ENCODE peak calls at places on chromosomes 12 and 14, in nine cellular contexts. A, R, E, W, N, M, U, S and Z are unnamed samples.

GRCh38 chr12:127006972-127007371 is 1260.0 kb upstream of the TMEM132C start:
- DNase-seq in A (no peak), R (no peak), E (no peak), W (no peak), N (no peak), M (no peak), U (no peak), S (no peak), Z (no peak)

GRCh38 chr12:105219261-105220018 is 16.5 kb downstream of the APPL2 start:
- DNase-seq in A (no peak), R (no peak), E (no peak), W (no peak), N (no peak), M (no peak), U (no peak), S (no peak), Z (no peak)

GRCh38 chr14:93105362-93105761 is 10.4 kb downstream of the ITPK1 start:
- DNase-seq in A (peak; percentile 75), R (no peak), E (no peak), W (no peak), N (no peak), M (no peak), U (no peak), S (peak; percentile 85), Z (peak; percentile 57)

GRCh38 chr12:49346659-49347306 is at the start of gene DNAJC22:
- DNase-seq in A (no peak), R (peak; percentile 41), E (no peak), W (no peak), N (no peak), M (no peak), U (peak; percentile 59), S (no peak), Z (peak; percentile 64)

GRCh38 chr12:103241184-103241583 is 254.6 kb downstream of the C12orf42 start:
- DNase-seq in A (no peak), R (no peak), E (no peak), W (no peak), N (no peak), M (no peak), U (no peak), S (no peak), Z (no peak)

GRCh38 chr12:94972795-94973194 is 30.7 kb downstream of the NDUFA12 start:
- DNase-seq in A (no peak), R (no peak), E (no peak), W (no peak), N (no peak), M (no peak), U (no peak), S (no peak), Z (no peak)

GRCh38 chr14:104794641-104795467 is 694 bp downstream of the AKT1 start:
- DNase-seq in A (peak; percentile 19), R (peak; percentile 65), E (no peak), W (no peak), N (no peak), M (peak; percentile 64), U (no peak), S (peak; percentile 92), Z (no peak)

GRCh38 chr14:24307575-24308341 is at the start of gene CIDEB:
- DNase-seq in A (peak; percentile 43), R (peak; percentile 86), E (peak; percentile 48), W (no peak), N (peak; percentile 58), M (peak; percentile 61), U (peak; percentile 77), S (peak; percentile 86), Z (no peak)

GRCh38 chr12:685388-685787 is 22.1 kb upstream of the NINJ2 start:
- DNase-seq in A (peak; percentile 28), R (no peak), E (peak; percentile 90), W (no peak), N (no peak), M (peak; percentile 71), U (no peak), S (peak; percentile 85), Z (no peak)

GRCh38 chr12:66668311-66668710 is 10.6 kb downstream of the GRIP1 start:
- DNase-seq in A (no peak), R (peak; percentile 23), E (no peak), W (no peak), N (no peak), M (no peak), U (no peak), S (no peak), Z (no peak)

GRCh38 chr14:57209561-57209960 is 59.1 kb downstream of the EXOC5 start:
- DNase-seq in A (peak; percentile 73), R (no peak), E (no peak), W (no peak), N (no peak), M (no peak), U (no peak), S (no peak), Z (no peak)

GRCh38 chr12:79250186-79250585 is 385.6 kb downstream of the SYT1 start:
- DNase-seq in A (peak; percentile 87), R (no peak), E (no peak), W (no peak), N (no peak), M (no peak), U (no peak), S (no peak), Z (no peak)

GRCh38 chr14:50875359-50876090 is 3.7 kb downstream of the ABHD12B start:
- DNase-seq in A (peak; percentile 54), R (no peak), E (peak; percentile 74), W (no peak), N (no peak), M (peak; percentile 70), U (no peak), S (no peak), Z (no peak)

GRCh38 chr12:110922652-110923051 is 2.3 kb upstream of the MYL2 start:
- DNase-seq in A (no peak), R (no peak), E (no peak), W (no peak), N (no peak), M (no peak), U (no peak), S (peak; percentile 54), Z (no peak)

GRCh38 chr14:73283592-73284379 is 46.5 kb downstream of the PAPLN start:
- DNase-seq in A (peak; percentile 42), R (no peak), E (no peak), W (no peak), N (no peak), M (no peak), U (no peak), S (no peak), Z (no peak)

GRCh38 chr12:104315326-104316224 is 12.0 kb downstream of the EID3 start:
- DNase-seq in A (peak; percentile 49), R (no peak), E (no peak), W (no peak), N (no peak), M (no peak), U (no peak), S (no peak), Z (no peak)

DNA sequence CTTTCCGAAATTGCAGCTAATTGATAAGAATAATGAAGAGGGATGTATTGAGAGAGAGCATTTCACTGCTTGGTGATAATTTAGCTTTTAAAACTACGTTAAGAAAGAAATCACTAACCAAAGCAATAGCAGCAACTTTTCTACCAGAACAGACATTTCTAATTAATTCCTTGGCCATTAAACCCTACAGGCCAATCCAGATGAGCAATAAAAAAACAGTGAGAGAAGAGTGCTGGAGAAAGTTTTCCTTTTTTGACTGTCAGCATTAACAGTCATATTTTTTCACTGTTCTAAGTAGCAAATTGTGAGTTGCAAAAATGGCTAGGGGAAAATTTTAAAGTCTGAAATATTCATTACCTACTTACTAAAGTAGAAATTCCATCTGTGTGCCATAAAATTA is 157.5 kb downstream of the AEBP2 start:
- DNase-seq in A (no peak), R (no peak), E (no peak), W (no peak), N (no peak), M (no peak), U (no peak), S (no peak), Z (no peak)
- H3K27ac ChIP-seq in A (no peak overlapping the region), R (no peak overlapping the region), E (no peak overlapping the region), W (no peak overlapping the region), N (no peak overlapping the region), M (no peak overlapping the region), U (peak overlapping the region; percentile 5), S (no peak overlapping the region), Z (no peak overlapping the region)

GRCh38 chr14:96105089-96105920 is 66.1 kb downstream of the C14orf132 start:
- DNase-seq in A (no peak), R (no peak), E (no peak), W (no peak), N (no peak), M (no peak), U (peak; percentile 83), S (no peak), Z (no peak)

GRCh38 chr14:96104469-96105057 is 65.4 kb downstream of the C14orf132 start:
- DNase-seq in A (peak; percentile 100), R (peak; percentile 88), E (no peak), W (no peak), N (peak; percentile 47), M (no peak), U (peak; percentile 98), S (no peak), Z (peak; percentile 90)

GRCh38 chr14:96103075-96103474 is 63.9 kb downstream of the C14orf132 start:
- DNase-seq in A (no peak), R (no peak), E (no peak), W (no peak), N (no peak), M (no peak), U (no peak), S (no peak), Z (no peak)

GRCh38 chr14:96102071-96102856 is 63.1 kb downstream of the C14orf132 start:
- DNase-seq in A (peak; percentile 59), R (no peak), E (no peak), W (no peak), N (no peak), M (no peak), U (no peak), S (no peak), Z (peak; percentile 7)

GRCh38 chr14:96103560-96104460 is 64.6 kb downstream of the C14orf132 start:
- DNase-seq in A (no peak), R (no peak), E (no peak), W (no peak), N (no peak), M (no peak), U (no peak), S (no peak), Z (peak; percentile 17)
- H3K27ac ChIP-seq in A (peak overlapping the region; percentile 90), R (peak overlapping the region; percentile 48), E (no peak overlapping the region), W (no peak overlapping the region), N (no peak overlapping the region), M (no peak overlapping the region), U (peak overlapping the region; percentile 94), S (no peak overlapping the region), Z (no peak overlapping the region)

DNA sequence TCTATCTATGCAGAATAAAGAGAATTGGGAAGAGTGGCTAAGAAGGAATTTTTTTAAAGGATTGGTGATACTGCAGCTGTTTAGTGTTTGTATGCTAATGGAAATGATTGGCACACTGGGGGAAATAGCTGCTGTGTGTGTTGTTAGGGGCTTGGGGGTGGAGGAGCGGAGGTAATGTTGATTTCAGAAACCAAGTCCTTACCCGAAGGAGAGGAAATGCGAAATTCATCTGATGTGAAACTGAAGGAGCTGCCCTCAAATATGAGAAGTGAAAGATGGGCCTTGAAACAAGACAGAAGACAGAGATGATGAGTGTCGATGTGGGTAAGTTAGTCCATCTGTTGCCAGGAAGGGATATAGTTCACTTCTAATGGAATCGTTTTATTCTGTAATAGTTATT is 21.2 kb upstream of the RNASE12 start:
- DNase-seq in A (no peak), R (no peak), E (no peak), W (no peak), N (no peak), M (no peak), U (no peak), S (no peak), Z (no peak)
- H3K27ac ChIP-seq in A (no peak overlapping the region), R (peak overlapping the region; percentile 2), E (no peak overlapping the region), W (no peak overlapping the region), N (no peak overlapping the region), M (peak overlapping the region; percentile 31), U (peak overlapping the region; percentile 77), S (peak overlapping the region; percentile 72), Z (peak overlapping the region; percentile 70)

GRCh38 chr12:91778091-91778819 is 367.4 kb downstream of the BTG1 start:
- DNase-seq in A (peak; percentile 13), R (no peak), E (no peak), W (peak; percentile 26), N (no peak), M (no peak), U (no peak), S (no peak), Z (peak; percentile 21)
- H3K27ac ChIP-seq in A (no peak overlapping the region), R (peak overlapping the region; percentile 8), E (peak overlapping the region; percentile 54), W (no peak overlapping the region), N (no peak overlapping the region), M (peak overlapping the region; percentile 67), U (peak overlapping the region; percentile 65), S (peak overlapping the region; percentile 83), Z (no peak overlapping the region)